ENCODE peak calls at places on chromosomes 13 and 19, in six cellular contexts. U is psoas muscle, V is gastrocnemius medialis, Q is brain microvascular endothelial cell, H is AG10803, B is endothelial cell. E is an unnamed sample.

GRCh38 chr19:18529782-18530181 is 7.9 kb upstream of the ELL start:
- DNase-seq in H (no peak), B (no peak), V (no peak), U (no peak), Q (no peak), E (no peak)

GRCh38 chr19:35995655-35995993 is 636 bp downstream of the SDHAF1 start:
- DNase-seq in H (peak; percentile 22), V (no peak), Q (no peak), B (peak; percentile 46), U (peak; percentile 76), E (no peak)

GRCh38 chr13:24161010-24161775 is 673 bp downstream of the SPATA13 start:
- DNase-seq in Q (no peak), B (peak; percentile 34), U (peak; percentile 57), H (no peak), V (no peak), E (no peak)

GRCh38 chr19:20359933-20360720 is 193.1 kb downstream of the ZNF486 start:
- DNase-seq in B (peak; percentile 64), U (no peak), V (no peak), H (no peak), Q (no peak), E (peak; percentile 26)

GRCh38 chr19:4338441-4339350 is at the start of gene STAP2:
- DNase-seq in Q (no peak), U (no peak), B (peak; percentile 37), V (no peak), H (no peak), E (no peak)

GRCh38 chr13:109784590-109785140 is 1.7 kb downstream of the IRS2 start:
- DNase-seq in B (peak; percentile 92), U (peak; percentile 89), H (peak; percentile 81), V (peak; percentile 47), Q (peak; percentile 42), E (peak; percentile 84)

GRCh38 chr19:15640294-15640903 is at the start of gene CYP4F3:
- DNase-seq in H (no peak), U (no peak), B (no peak), V (no peak), Q (no peak), E (no peak)

GRCh38 chr13:75635101-75635620 is 969 bp upstream of the LMO7 start:
- DNase-seq in V (no peak), Q (no peak), H (no peak), B (peak; percentile 28), U (no peak), E (no peak)

GRCh38 chr19:17753976-17754375 is 2.7 kb downstream of the FCHO1 start:
- DNase-seq in V (no peak), U (no peak), H (no peak), Q (no peak), B (no peak), E (peak; percentile 50)

GRCh38 chr13:89930861-89931260 is 1416.6 kb upstream of the MIR17HG start:
- DNase-seq in V (no peak), B (no peak), Q (no peak), H (no peak), U (no peak), E (no peak)

GRCh38 chr19:46721269-46722003 is 4.5 kb upstream of the PRKD2 start:
- DNase-seq in B (peak; percentile 60), U (no peak), Q (no peak), V (no peak), H (no peak), E (no peak)

GRCh38 chr13:110301606-110302131 is 5.3 kb downstream of the COL4A1 start:
- DNase-seq in H (peak; percentile 88), V (no peak), B (no peak), U (no peak), Q (peak; percentile 80), E (no peak)

GRCh38 chr13:47397739-47398138 is 500.9 kb upstream of the HTR2A start:
- DNase-seq in H (no peak), V (no peak), Q (peak; percentile 51), B (no peak), U (no peak), E (no peak)

GRCh38 chr13:113906566-113906965 is 42.7 kb upstream of the GAS6 start:
- DNase-seq in U (no peak), B (no peak), Q (no peak), V (no peak), H (no peak), E (no peak)

GRCh38 chr19:16041571-16042386 is 34.5 kb upstream of the TPM4 start:
- DNase-seq in Q (peak; percentile 62), V (peak; percentile 26), B (peak; percentile 92), U (peak; percentile 85), H (peak; percentile 71), E (peak; percentile 93)

GRCh38 chr13:103351035-103351828 is 285.0 kb upstream of the SLC10A2 start:
- DNase-seq in U (no peak), Q (peak; percentile 46), V (no peak), H (no peak), B (no peak), E (no peak)

GRCh38 chr13:31160857-31161582 is 684 bp downstream of the HSPH1 start:
- DNase-seq in U (peak; percentile 75), Q (peak; percentile 76), B (peak; percentile 69), V (peak; percentile 33), H (peak; percentile 71), E (peak; percentile 42)

GRCh38 chr19:47283405-47284059 is 8.8 kb downstream of the INAFM1 start:
- DNase-seq in H (no peak), Q (no peak), U (no peak), B (no peak), V (no peak), E (no peak)

GRCh38 chr13:52879950-52880650 is 31.7 kb upstream of the PCDH8 start:
- DNase-seq in B (no peak), H (no peak), U (no peak), V (no peak), Q (no peak), E (no peak)

GRCh38 chr13:63636231-63636993 is 2220.8 kb upstream of the PCDH20 start:
- DNase-seq in H (no peak), Q (no peak), B (peak; percentile 5), U (no peak), V (no peak), E (no peak)

GRCh38 chr19:46447006-46447405 is 18.3 kb upstream of the PNMA8C start:
- DNase-seq in Q (no peak), B (no peak), H (no peak), V (no peak), U (no peak), E (no peak)

GRCh38 chr19:16877581-16877980 is 11.2 kb upstream of the F2RL3 start:
- DNase-seq in H (no peak), Q (no peak), U (no peak), B (no peak), V (no peak), E (no peak)

GRCh38 chr13:102580552-102581169 is 16.1 kb upstream of the TPP2 start:
- DNase-seq in U (no peak), V (no peak), H (peak; percentile 74), B (peak; percentile 33), Q (peak; percentile 70), E (peak; percentile 32)

GRCh38 chr13:76637651-76638111 is 248.5 kb downstream of the KCTD12 start:
- DNase-seq in V (no peak), H (peak; percentile 66), Q (peak; percentile 42), U (no peak), B (no peak), E (no peak)

GRCh38 chr13:76798037-76798436 is 88.2 kb downstream of the KCTD12 start:
- DNase-seq in U (no peak), H (no peak), B (no peak), Q (no peak), V (no peak), E (no peak)

GRCh38 chr13:43799191-43799590 is 12.4 kb upstream of the ENOX1 start:
- DNase-seq in U (no peak), B (no peak), Q (no peak), H (no peak), V (no peak), E (no peak)

GRCh38 chr19:50325310-50326100 is 3.7 kb downstream of the KCNC3 start:
- DNase-seq in V (no peak), Q (peak; percentile 9), U (peak; percentile 79), B (no peak), H (peak; percentile 16), E (peak; percentile 87)

GRCh38 chr13:30019648-30020626 is 169.5 kb upstream of the UBL3 start:
- DNase-seq in Q (no peak), U (no peak), V (no peak), B (no peak), H (no peak), E (no peak)

GRCh38 chr13:51731759-51732158 is 72.2 kb downstream of the DHRS12 start:
- DNase-seq in U (no peak), H (peak; percentile 86), B (no peak), V (no peak), Q (no peak), E (no peak)
- TF ChIP-seq CTCF in U (peak; percentile 31), H (peak; percentile 80), B (no peak), V (no peak), Q (peak; percentile 31), E (no peak)

GRCh38 chr13:98033277-98034247 is 80.1 kb downstream of the IPO5 start:
- DNase-seq in V (no peak), Q (peak; percentile 71), B (peak; percentile 52), U (no peak), H (peak; percentile 81), E (peak; percentile 26)
- TF ChIP-seq CTCF in V (no peak), Q (peak; percentile 72), B (peak; percentile 37), U (no peak), H (peak; percentile 64), E (peak; percentile 63)

DNA sequence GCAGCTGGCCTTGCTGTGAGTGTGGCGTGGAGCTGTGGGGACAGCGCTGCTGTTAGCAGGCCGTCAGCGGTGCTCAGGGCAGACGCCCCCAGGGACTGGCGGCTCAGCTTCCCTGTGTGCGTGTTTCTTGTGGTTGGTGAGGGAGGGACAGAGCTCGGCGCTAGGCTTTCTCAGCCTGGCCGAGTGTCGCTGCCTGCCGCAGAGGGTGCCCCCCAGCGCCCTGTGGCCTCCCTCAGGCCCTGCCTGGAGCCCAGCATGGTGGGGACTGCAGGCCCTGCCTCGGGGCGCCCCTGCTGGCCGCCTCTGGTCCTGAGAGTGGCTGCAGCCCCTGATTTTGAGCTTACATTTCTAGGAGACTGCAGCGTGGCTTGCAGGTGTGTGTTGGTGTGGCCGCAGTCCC is 35.5 kb downstream of the DOT1L start:
- DNase-seq in B (peak; percentile 35), H (no peak), U (no peak), V (no peak), Q (no peak), E (peak; percentile 13)
- TF ChIP-seq CTCF in B (peak; percentile 52), H (no peak), U (peak; percentile 13), V (no peak), Q (peak; percentile 63), E (peak; percentile 54)

DNA sequence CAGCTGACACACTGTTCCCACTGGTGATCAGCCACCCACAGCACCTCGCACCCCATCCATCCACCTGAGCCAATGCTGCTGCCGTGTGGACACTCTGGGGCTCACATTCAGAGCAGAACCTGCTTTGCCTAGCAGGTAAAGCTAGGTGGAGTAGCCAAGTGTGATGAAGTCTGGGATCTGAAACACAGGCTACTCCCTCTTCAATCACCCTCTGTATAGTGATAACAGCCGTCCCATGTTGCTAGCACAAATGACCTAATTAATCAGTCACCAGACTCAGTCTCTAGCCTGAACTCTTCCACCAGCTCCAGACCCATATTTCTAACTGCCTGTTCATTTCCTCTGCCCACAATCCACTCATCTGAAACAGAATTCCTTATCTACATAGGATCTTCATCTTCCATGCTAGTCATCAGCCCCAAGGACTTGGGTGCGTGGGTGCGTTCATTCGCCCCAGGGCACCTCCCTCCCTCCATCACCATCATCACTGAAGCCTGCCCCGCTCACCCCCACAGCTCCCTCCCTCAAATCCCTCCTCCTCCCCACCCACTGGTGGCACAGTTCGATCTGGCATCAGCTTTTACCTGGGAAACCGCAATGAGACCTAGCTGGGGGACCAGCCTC is 19.8 kb downstream of the STK24 start:
- DNase-seq in H (no peak), Q (no peak), U (no peak), V (no peak), B (no peak), E (no peak)
- TF ChIP-seq CTCF in H (no peak), Q (peak; percentile 17), U (no peak), V (no peak), B (no peak), E (no peak)

GRCh38 chr19:38634757-38635482 is 12.5 kb upstream of the ACTN4 start:
- DNase-seq in V (no peak), Q (peak; percentile 49), H (peak; percentile 54), U (peak; percentile 87), B (peak; percentile 86), E (peak; percentile 85)
- TF ChIP-seq CTCF in V (peak; percentile 94), Q (peak; percentile 95), H (peak; percentile 90), U (peak; percentile 92), B (peak; percentile 92), E (peak; percentile 94)